ENCODE peak calls at places on chromosomes 7 and 10, in seven cellular contexts. One of them, this sample, is unnamed.

GRCh38 chr7:88306590-88307048 is at the start of gene STEAP4:
- DNase-seq in ovary: peak; percentile 59
- DNase-seq in psoas muscle: peak; percentile 85
- DNase-seq in cardiac muscle cell: peak; percentile 50
- DNase-seq in BJ: no peak
- DNase-seq in IMR-90: peak; percentile 0
- DNase-seq in osteoblast: no peak
- DNase-seq in this sample: peak; percentile 39

GRCh38 chr7:32062150-32062549 is 8.1 kb downstream of the PDE1C start:
- DNase-seq in ovary: peak; percentile 76
- DNase-seq in psoas muscle: peak; percentile 54
- DNase-seq in cardiac muscle cell: peak; percentile 51
- DNase-seq in BJ: no peak
- DNase-seq in IMR-90: peak; percentile 30
- DNase-seq in osteoblast: no peak
- DNase-seq in this sample: peak; percentile 49

GRCh38 chr10:113679463-113680171 is at the start of gene CASP7:
- DNase-seq in ovary: peak; percentile 87
- DNase-seq in psoas muscle: peak; percentile 90
- DNase-seq in cardiac muscle cell: peak; percentile 92
- DNase-seq in BJ: no peak
- DNase-seq in IMR-90: peak; percentile 68
- DNase-seq in osteoblast: peak; percentile 90
- DNase-seq in this sample: peak; percentile 84

GRCh38 chr7:697259-697615 is 29.3 kb upstream of the DNAAF5 start:
- DNase-seq in ovary: no peak
- DNase-seq in psoas muscle: no peak
- DNase-seq in cardiac muscle cell: no peak
- DNase-seq in BJ: no peak
- DNase-seq in IMR-90: no peak
- DNase-seq in osteoblast: peak; percentile 74
- DNase-seq in this sample: no peak

GRCh38 chr7:105154084-105154483 is 140.1 kb downstream of the KMT2E start:
- DNase-seq in ovary: no peak
- DNase-seq in psoas muscle: no peak
- DNase-seq in cardiac muscle cell: peak; percentile 45
- DNase-seq in BJ: no peak
- DNase-seq in IMR-90: no peak
- DNase-seq in osteoblast: no peak
- DNase-seq in this sample: no peak

GRCh38 chr10:35445150-35445884 is 109.0 kb downstream of the CCNY start:
- DNase-seq in ovary: no peak
- DNase-seq in psoas muscle: no peak
- DNase-seq in cardiac muscle cell: no peak
- DNase-seq in BJ: no peak
- DNase-seq in IMR-90: no peak
- DNase-seq in osteoblast: no peak
- DNase-seq in this sample: no peak

GRCh38 chr7:150971242-150972048 is 6.7 kb downstream of the KCNH2 start:
- DNase-seq in ovary: peak; percentile 72
- DNase-seq in psoas muscle: no peak
- DNase-seq in cardiac muscle cell: no peak
- DNase-seq in BJ: no peak
- DNase-seq in IMR-90: no peak
- DNase-seq in osteoblast: no peak
- DNase-seq in this sample: no peak

GRCh38 chr10:95480102-95480900 is 80.9 kb downstream of the SORBS1 start:
- DNase-seq in ovary: no peak
- DNase-seq in psoas muscle: peak; percentile 68
- DNase-seq in cardiac muscle cell: no peak
- DNase-seq in BJ: no peak
- DNase-seq in IMR-90: no peak
- DNase-seq in osteoblast: no peak
- DNase-seq in this sample: no peak

GRCh38 chr7:150738092-150739044 is 1.1 kb downstream of the GIMAP5 start:
- DNase-seq in ovary: no peak
- DNase-seq in psoas muscle: no peak
- DNase-seq in cardiac muscle cell: no peak
- DNase-seq in BJ: no peak
- DNase-seq in IMR-90: no peak
- DNase-seq in osteoblast: no peak
- DNase-seq in this sample: no peak

GRCh38 chr10:104664205-104664604 is 23.1 kb downstream of the SORCS3 start:
- DNase-seq in ovary: no peak
- DNase-seq in psoas muscle: no peak
- DNase-seq in cardiac muscle cell: no peak
- DNase-seq in BJ: no peak
- DNase-seq in IMR-90: no peak
- DNase-seq in osteoblast: no peak
- DNase-seq in this sample: no peak

DNA sequence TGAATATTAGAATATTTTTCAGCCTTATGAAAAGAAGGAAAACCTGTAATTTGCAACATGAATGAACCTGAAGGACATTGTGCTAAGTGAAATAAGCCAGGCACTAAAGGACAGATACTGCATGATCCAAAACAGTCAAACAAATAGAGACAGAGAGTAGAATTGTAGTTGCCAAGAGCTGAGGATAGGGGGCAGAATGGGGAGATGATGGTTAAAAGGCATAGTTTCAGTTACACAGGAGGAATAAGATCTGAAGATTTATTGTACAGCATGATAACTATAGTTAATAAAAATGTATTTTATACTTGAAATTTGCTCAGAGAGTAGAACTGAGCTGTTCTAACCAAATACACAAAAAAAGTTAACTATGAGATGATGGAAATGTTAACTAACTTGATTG is 149.0 kb upstream of the TMEM106B start:
- DNase-seq in ovary: no peak
- DNase-seq in psoas muscle: no peak
- DNase-seq in cardiac muscle cell: no peak
- DNase-seq in BJ: no peak
- DNase-seq in IMR-90: no peak
- DNase-seq in osteoblast: no peak
- DNase-seq in this sample: no peak
- TF ChIP-seq CTCF in ovary: no peak
- TF ChIP-seq CTCF in psoas muscle: no peak
- TF ChIP-seq CTCF in cardiac muscle cell: peak; percentile 44
- TF ChIP-seq CTCF in BJ: peak; percentile 31
- TF ChIP-seq CTCF in IMR-90: peak; percentile 18
- TF ChIP-seq CTCF in osteoblast: peak; percentile 37
- TF ChIP-seq CTCF in this sample: peak; percentile 24

DNA sequence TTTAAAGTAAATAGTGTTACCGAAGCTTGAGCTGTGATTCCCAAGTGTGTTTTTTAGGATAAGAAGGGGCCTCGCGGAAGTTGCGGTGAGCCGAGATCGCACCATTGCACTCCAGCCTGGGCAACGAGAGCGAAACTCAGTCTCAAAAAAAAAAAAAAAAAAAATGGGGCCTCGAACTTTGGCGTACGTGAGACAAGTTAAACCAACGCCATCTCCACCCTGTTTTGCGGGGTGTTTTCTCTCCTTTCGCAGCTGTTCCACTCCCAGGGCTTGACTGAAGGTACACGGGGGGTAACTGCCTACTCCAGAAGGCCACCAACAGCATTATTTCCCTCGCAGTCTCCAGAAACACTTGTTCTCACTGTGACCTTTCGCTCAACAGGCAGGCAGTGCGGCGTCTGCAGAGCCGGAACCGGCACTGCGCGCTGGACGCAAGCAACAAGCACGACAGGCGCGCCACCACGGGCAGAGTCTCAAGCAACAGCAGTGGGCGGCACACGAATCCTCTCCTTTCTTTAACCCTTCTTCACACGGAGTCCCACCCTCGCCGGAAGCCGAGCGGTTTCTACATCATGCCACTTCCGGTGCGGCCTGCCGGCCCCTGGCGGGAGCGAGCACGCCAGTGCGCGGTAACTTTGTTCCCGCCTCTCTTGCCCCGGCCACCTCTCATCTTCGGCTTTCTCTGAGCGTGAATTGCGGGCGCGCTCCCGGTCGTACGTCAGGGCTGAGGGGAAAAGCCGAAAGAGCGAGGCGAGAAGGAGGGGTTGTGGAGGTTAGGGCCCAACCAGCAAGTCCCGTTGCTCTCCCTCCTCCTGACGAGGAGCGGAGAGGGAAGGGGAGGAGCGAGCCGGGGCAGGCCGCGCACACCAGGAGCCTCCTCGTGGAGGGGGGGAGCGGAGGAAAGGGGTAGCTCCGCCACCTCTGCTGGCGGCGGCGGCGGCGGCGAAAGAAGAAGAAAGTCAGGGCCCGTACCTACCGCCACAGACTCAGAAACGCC is 826 bp upstream of the CDK13 start:
- DNase-seq in ovary: peak; percentile 99
- DNase-seq in psoas muscle: peak; percentile 100
- DNase-seq in cardiac muscle cell: peak; percentile 99
- DNase-seq in BJ: peak; percentile 99
- DNase-seq in IMR-90: peak; percentile 100
- DNase-seq in osteoblast: peak; percentile 99
- DNase-seq in this sample: peak; percentile 100
- H3K4me3 ChIP-seq in ovary: peak overlapping the region; percentile 92
- H3K4me3 ChIP-seq in psoas muscle: peak overlapping the region; percentile 95
- H3K4me3 ChIP-seq in cardiac muscle cell: peak overlapping the region; percentile 84
- H3K4me3 ChIP-seq in BJ: peak overlapping the region; percentile 65
- H3K4me3 ChIP-seq in IMR-90: peak overlapping the region; percentile 90
- H3K4me3 ChIP-seq in osteoblast: peak overlapping the region; percentile 96
- H3K4me3 ChIP-seq in this sample: peak overlapping the region; percentile 90

GRCh38 chr10:116490028-116490662 is 55.6 kb upstream of the PNLIP start:
- DNase-seq in ovary: no peak
- DNase-seq in psoas muscle: no peak
- DNase-seq in cardiac muscle cell: peak; percentile 53
- DNase-seq in BJ: peak; percentile 0
- DNase-seq in IMR-90: peak; percentile 16
- DNase-seq in osteoblast: peak; percentile 61
- DNase-seq in this sample: peak; percentile 22
- TF ChIP-seq CTCF in ovary: no peak
- TF ChIP-seq CTCF in psoas muscle: peak; percentile 47
- TF ChIP-seq CTCF in cardiac muscle cell: peak; percentile 60
- TF ChIP-seq CTCF in BJ: peak; percentile 64
- TF ChIP-seq CTCF in IMR-90: peak; percentile 59
- TF ChIP-seq CTCF in osteoblast: peak; percentile 66
- TF ChIP-seq CTCF in this sample: peak; percentile 58

DNA sequence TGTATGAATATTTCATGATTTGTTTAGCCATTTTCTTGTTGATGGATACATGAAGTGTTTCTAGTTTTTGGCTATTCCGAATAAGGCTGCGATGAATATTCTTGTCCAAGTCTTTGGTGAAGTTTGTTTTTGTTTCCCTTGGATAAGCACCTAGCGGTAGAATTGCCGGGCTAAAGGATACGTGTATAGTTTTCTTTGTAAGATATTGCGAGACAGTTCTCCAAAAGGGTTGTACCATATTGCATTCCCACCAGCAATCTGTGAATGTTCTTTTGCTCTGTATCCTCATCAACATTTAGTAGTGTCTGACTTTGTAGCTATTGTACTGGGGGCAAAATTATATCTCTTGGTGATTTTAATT is 142.6 kb downstream of the DOCK1 start:
- DNase-seq in ovary: no peak
- DNase-seq in psoas muscle: no peak
- DNase-seq in cardiac muscle cell: no peak
- DNase-seq in BJ: no peak
- DNase-seq in IMR-90: no peak
- DNase-seq in osteoblast: no peak
- DNase-seq in this sample: no peak
- H3K4me3 ChIP-seq in ovary: no peak overlapping the region
- H3K4me3 ChIP-seq in psoas muscle: no peak overlapping the region
- H3K4me3 ChIP-seq in cardiac muscle cell: no peak overlapping the region
- H3K4me3 ChIP-seq in BJ: no peak overlapping the region
- H3K4me3 ChIP-seq in IMR-90: no peak overlapping the region
- H3K4me3 ChIP-seq in osteoblast: no peak overlapping the region
- H3K4me3 ChIP-seq in this sample: no peak overlapping the region

GRCh38 chr7:128120116-128120515 is 88.9 kb upstream of the LRRC4 start:
- DNase-seq in ovary: no peak
- DNase-seq in psoas muscle: no peak
- DNase-seq in cardiac muscle cell: no peak
- DNase-seq in BJ: no peak
- DNase-seq in IMR-90: no peak
- DNase-seq in osteoblast: no peak
- DNase-seq in this sample: no peak
- TF ChIP-seq CTCF in ovary: no peak
- TF ChIP-seq CTCF in psoas muscle: no peak
- TF ChIP-seq CTCF in cardiac muscle cell: no peak
- TF ChIP-seq CTCF in BJ: no peak
- TF ChIP-seq CTCF in IMR-90: no peak
- TF ChIP-seq CTCF in osteoblast: no peak
- TF ChIP-seq CTCF in this sample: no peak

DNA sequence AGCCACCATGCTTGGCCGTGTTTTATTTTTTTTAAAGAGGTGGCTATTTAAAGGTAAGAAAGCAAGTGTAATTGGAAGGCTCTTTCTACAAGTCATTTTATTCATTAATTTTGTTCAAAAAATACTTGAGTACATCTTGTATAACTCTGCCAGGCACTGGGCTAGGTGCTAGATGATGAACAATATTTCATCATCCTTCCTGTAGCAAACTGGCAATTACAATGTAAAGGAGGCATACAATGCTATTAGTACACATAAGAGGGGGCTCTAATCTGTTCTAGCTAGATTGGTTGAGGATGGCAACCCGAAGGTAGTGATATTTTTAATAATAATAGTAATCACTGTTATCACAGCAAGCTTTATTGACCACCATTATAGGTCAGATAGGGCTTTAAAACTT is 215.5 kb upstream of the KLF14 start:
- DNase-seq in ovary: no peak
- DNase-seq in psoas muscle: no peak
- DNase-seq in cardiac muscle cell: no peak
- DNase-seq in BJ: no peak
- DNase-seq in IMR-90: no peak
- DNase-seq in osteoblast: no peak
- DNase-seq in this sample: no peak
- H3K4me3 ChIP-seq in ovary: no peak overlapping the region
- H3K4me3 ChIP-seq in psoas muscle: no peak overlapping the region
- H3K4me3 ChIP-seq in cardiac muscle cell: no peak overlapping the region
- H3K4me3 ChIP-seq in BJ: no peak overlapping the region
- H3K4me3 ChIP-seq in IMR-90: no peak overlapping the region
- H3K4me3 ChIP-seq in osteoblast: no peak overlapping the region
- H3K4me3 ChIP-seq in this sample: no peak overlapping the region

This sample was measured in astrocyte of the spinal cord.